ENCODE peak calls at places on chromosomes 7 and 10, in five cellular contexts. One of them, this sample, is unnamed.
A peak's percentile ranks its signal among the peaks of the same experiment; 100 is the strongest.

GRCh38 chr10:1148855-1149620 is 92.9 kb downstream of the WDR37 start:
- DNase-seq in endothelial cell: no peak
- DNase-seq in myocyte: no peak
- DNase-seq in astrocyte of the cerebellum: no peak
- DNase-seq in ureter: no peak
- DNase-seq in this sample: no peak

GRCh38 chr10:28984431-28984830 is 304.4 kb upstream of the LYZL1 start:
- DNase-seq in endothelial cell: peak; percentile 23
- DNase-seq in myocyte: peak; percentile 64
- DNase-seq in astrocyte of the cerebellum: peak; percentile 65
- DNase-seq in ureter: peak; percentile 89
- DNase-seq in this sample: peak; percentile 85

GRCh38 chr10:70274643-70275042 is 9.2 kb downstream of the NPFFR1 start:
- DNase-seq in endothelial cell: no peak
- DNase-seq in myocyte: peak; percentile 78
- DNase-seq in astrocyte of the cerebellum: peak; percentile 95
- DNase-seq in ureter: no peak
- DNase-seq in this sample: peak; percentile 46

GRCh38 chr10:125592897-125593296 is 90.1 kb downstream of the TEX36 start:
- DNase-seq in endothelial cell: no peak
- DNase-seq in myocyte: no peak
- DNase-seq in astrocyte of the cerebellum: no peak
- DNase-seq in ureter: no peak
- DNase-seq in this sample: no peak

GRCh38 chr10:72334196-72334831 is 20.4 kb downstream of the DNAJB12 start:
- DNase-seq in endothelial cell: no peak
- DNase-seq in myocyte: peak; percentile 77
- DNase-seq in astrocyte of the cerebellum: peak; percentile 77
- DNase-seq in ureter: no peak
- DNase-seq in this sample: peak; percentile 82

GRCh38 chr7:145909956-145910611 is 206.5 kb upstream of the CNTNAP2 start:
- DNase-seq in endothelial cell: no peak
- DNase-seq in myocyte: no peak
- DNase-seq in astrocyte of the cerebellum: no peak
- DNase-seq in ureter: no peak
- DNase-seq in this sample: no peak

GRCh38 chr7:84245831-84246230 is 51.2 kb upstream of the SEMA3A start:
- DNase-seq in endothelial cell: no peak
- DNase-seq in myocyte: no peak
- DNase-seq in astrocyte of the cerebellum: no peak
- DNase-seq in ureter: no peak
- DNase-seq in this sample: no peak

GRCh38 chr7:155372782-155373358 is 75.2 kb downstream of the INSIG1 start:
- DNase-seq in endothelial cell: no peak
- DNase-seq in myocyte: no peak
- DNase-seq in astrocyte of the cerebellum: no peak
- DNase-seq in ureter: no peak
- DNase-seq in this sample: no peak

GRCh38 chr10:104209575-104210198 is 22.5 kb downstream of the CFAP43 start:
- DNase-seq in endothelial cell: peak; percentile 51
- DNase-seq in myocyte: peak; percentile 63
- DNase-seq in astrocyte of the cerebellum: peak; percentile 33
- DNase-seq in ureter: peak; percentile 50
- DNase-seq in this sample: peak; percentile 32

GRCh38 chr7:100840470-100841100 is 11.9 kb upstream of the SLC12A9 start:
- DNase-seq in endothelial cell: no peak
- DNase-seq in myocyte: no peak
- DNase-seq in astrocyte of the cerebellum: no peak
- DNase-seq in ureter: no peak
- DNase-seq in this sample: no peak